ENCODE peak calls at places on chromosomes 2 and 18, in six cellular contexts. Z, E, U, V, F and Y are unnamed samples.

GRCh38 chr18:59469463-59470180 is 110.6 kb upstream of the LMAN1 start:
- DNase-seq in Z (no peak), F (no peak), V (no peak), E (no peak), U (no peak), Y (peak; percentile 11)

GRCh38 chr18:9612215-9612830 is 2.0 kb downstream of the PPP4R1 start:
- DNase-seq in F (no peak), E (no peak), V (no peak), U (peak; percentile 49), Z (peak; percentile 75), Y (no peak)

GRCh38 chr2:155965415-155966070 is 367.0 kb downstream of the NR4A2 start:
- DNase-seq in Z (no peak), E (no peak), V (no peak), F (no peak), U (no peak), Y (peak; percentile 1)

GRCh38 chr2:37306024-37306423 is 18.6 kb downstream of the PRKD3 start:
- DNase-seq in U (no peak), F (no peak), Z (no peak), E (no peak), V (no peak), Y (no peak)

GRCh38 chr2:148447877-148448276 is 196.7 kb upstream of the EPC2 start:
- DNase-seq in Z (no peak), F (no peak), V (no peak), U (no peak), E (no peak), Y (no peak)

GRCh38 chr18:68861365-68861764 is 63.5 kb downstream of the CCDC102B start:
- DNase-seq in V (no peak), E (no peak), Z (no peak), U (no peak), F (no peak), Y (no peak)

GRCh38 chr2:11508279-11508678 is 25.6 kb upstream of the GREB1 start:
- DNase-seq in V (no peak), U (peak; percentile 32), E (peak; percentile 75), F (no peak), Z (no peak), Y (no peak)

GRCh38 chr2:204507636-204508035 is 37.6 kb upstream of the PARD3B start:
- DNase-seq in Z (peak; percentile 49), V (no peak), F (no peak), E (no peak), U (no peak), Y (no peak)

GRCh38 chr2:132670961-132671781 is 1.2 kb upstream of the LYPD1 start:
- DNase-seq in Z (peak; percentile 65), V (no peak), E (no peak), U (no peak), F (peak; percentile 96), Y (peak; percentile 74)

GRCh38 chr18:73758446-73758845 is 389.2 kb downstream of the FBXO15 start:
- DNase-seq in V (no peak), F (no peak), U (no peak), Z (peak; percentile 53), E (no peak), Y (no peak)

GRCh38 chr18:76494181-76494540 is 881 bp downstream of the ZNF516 start:
- DNase-seq in V (no peak), E (peak; percentile 74), Z (peak; percentile 67), F (no peak), U (no peak), Y (no peak)

GRCh38 chr2:202610367-202610766 is 24.4 kb upstream of the FAM117B start:
- DNase-seq in U (no peak), Z (no peak), V (no peak), F (no peak), E (no peak), Y (no peak)

DNA sequence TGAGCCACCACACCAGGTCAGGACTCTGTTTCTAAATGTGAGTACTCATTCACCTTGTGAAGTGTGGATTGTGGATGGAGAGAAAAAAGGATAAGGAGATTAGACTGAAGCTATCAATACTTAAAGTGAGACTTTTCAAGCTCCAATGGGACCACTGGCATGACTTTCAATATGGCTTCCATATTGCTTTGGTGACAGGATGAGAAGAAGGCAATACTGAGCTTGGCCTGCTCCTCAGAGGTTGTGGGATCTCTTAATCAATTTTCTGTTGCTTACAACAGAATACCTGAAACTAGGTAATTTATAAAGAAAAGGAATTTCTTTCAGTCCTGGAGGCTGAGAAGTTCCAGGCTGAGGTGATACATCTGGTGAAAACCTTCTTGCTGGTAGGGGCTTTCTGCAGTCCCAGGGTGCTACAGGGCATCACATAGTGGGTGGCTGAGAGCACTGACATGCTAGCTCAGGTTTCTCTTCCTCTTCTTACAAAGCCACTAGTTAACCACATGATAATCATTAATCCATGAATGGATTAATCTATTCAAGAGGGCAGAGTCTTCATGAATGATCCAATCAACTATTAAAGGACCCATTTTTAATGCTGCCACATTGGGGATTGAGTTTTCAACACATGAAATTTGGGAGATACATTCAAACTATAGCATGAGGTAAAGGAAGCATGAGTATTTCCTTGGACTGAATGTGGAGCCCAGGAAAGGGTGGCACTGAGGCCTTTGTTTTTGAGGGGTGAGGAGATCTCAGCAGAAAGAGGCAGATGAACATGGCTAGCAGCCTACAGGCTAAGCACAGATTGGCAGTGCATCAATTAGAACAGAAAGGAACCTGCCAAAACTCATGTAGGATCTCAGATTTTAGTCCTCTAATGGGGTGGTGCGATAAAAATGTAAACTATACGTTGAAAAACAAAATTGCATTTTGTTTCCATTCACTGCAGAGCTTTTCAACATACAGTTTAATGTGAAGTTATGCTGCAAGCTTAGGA is 274.5 kb downstream of the PIK3C3 start:
- DNase-seq in Z (no peak), F (no peak), E (no peak), V (no peak), U (no peak), Y (no peak)
- H3K27me3 ChIP-seq in Z (no peaks in the 10 kb centered on the region), F (no peaks in the 10 kb centered on the region), E (no peaks in the 10 kb centered on the region), V (no peaks in the 10 kb centered on the region), U (no peaks in the 10 kb centered on the region), Y (no peaks in the 10 kb centered on the region)

DNA sequence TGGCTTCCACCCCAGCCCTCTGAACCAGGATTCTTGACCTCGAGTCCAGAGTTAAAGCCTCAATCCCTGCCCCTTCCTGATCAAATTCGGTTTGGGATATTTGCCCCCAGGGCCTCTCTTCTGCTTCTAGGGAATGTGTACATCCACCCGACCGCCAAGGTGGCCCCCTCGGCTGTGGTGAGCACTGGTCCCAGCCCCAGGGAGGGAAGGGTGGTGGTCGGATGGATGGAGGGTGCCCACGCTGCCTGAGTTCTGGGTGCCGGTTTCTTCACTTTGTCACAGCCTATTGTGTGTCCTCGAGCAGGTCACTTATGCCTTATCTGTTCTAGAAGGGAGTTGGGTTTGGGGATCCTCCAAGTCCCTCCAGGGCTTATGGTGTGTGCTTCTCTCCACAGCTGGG is 6.9 kb downstream of the GMPPA start:
- DNase-seq in U (no peak), F (no peak), Z (no peak), V (no peak), E (no peak), Y (no peak)
- H3K27me3 ChIP-seq in U (no peaks in the 10 kb centered on the region), F (peaks cover 14% of the 10 kb centered on the region), Z (no peaks in the 10 kb centered on the region), V (no peaks in the 10 kb centered on the region), E (no peaks in the 10 kb centered on the region), Y (peaks cover 12% of the 10 kb centered on the region)

GRCh38 chr2:224038049-224038829 is 847 bp downstream of the SERPINE2 start:
- DNase-seq in E (peak; percentile 47), V (no peak), U (peak; percentile 10), F (no peak), Z (peak; percentile 70), Y (no peak)
- H3K27me3 ChIP-seq in E (no peaks in the 10 kb centered on the region), V (no peaks in the 10 kb centered on the region), U (no peaks in the 10 kb centered on the region), F (no peaks in the 10 kb centered on the region), Z (no peaks in the 10 kb centered on the region), Y (no peaks in the 10 kb centered on the region)

GRCh38 chr2:26914286-26914962 is 56.0 kb upstream of the MAPRE3 start:
- DNase-seq in E (no peak), F (no peak), Z (no peak), U (no peak), V (peak; percentile 82), Y (no peak)
- H3K27me3 ChIP-seq in E (no peaks in the 10 kb centered on the region), F (peaks cover 45% of the 10 kb centered on the region), Z (peaks cover 78% of the 10 kb centered on the region), U (no peaks in the 10 kb centered on the region), V (no peaks in the 10 kb centered on the region), Y (peaks cover 45% of the 10 kb centered on the region)

GRCh38 chr18:78904179-78904531 is 75.5 kb upstream of the SALL3 start:
- DNase-seq in U (no peak), F (no peak), V (no peak), E (no peak), Z (no peak), Y (no peak)

GRCh38 chr18:78908462-78908861 is 71.2 kb upstream of the SALL3 start:
- DNase-seq in U (no peak), E (no peak), Z (no peak), F (no peak), V (peak; percentile 50), Y (no peak)

GRCh38 chr18:78905334-78905733 is 74.3 kb upstream of the SALL3 start:
- DNase-seq in F (no peak), V (peak; percentile 89), U (no peak), E (no peak), Z (no peak), Y (no peak)

GRCh38 chr18:78903436-78904178 is 76.0 kb upstream of the SALL3 start:
- DNase-seq in Z (no peak), E (no peak), F (no peak), V (peak; percentile 78), U (no peak), Y (no peak)

DNA sequence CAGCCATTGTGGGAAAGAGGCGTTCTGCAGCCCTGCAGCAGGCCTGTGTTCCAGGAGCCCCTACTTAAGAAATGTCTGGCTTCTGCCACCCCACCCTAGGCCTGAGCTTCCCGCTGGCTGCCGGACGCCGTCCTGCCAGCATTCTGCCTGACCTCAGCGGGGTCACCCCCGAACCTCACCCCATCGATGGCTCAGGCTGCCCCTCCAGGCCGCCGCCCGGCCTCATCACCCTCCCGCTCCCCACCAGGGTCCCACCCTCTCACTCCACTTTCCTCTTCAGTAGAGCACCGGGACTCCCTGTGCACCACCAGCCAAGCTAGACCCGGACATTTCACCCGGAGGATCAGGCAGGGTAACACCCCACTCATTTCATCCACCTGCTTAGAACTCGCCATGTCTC is 73.6 kb upstream of the SALL3 start:
- DNase-seq in U (no peak), Z (no peak), V (peak; percentile 90), F (no peak), E (no peak), Y (no peak)
- H3K27me3 ChIP-seq in U (no peaks in the 10 kb centered on the region), Z (no peaks in the 10 kb centered on the region), V (no peaks in the 10 kb centered on the region), F (no peaks in the 10 kb centered on the region), E (no peaks in the 10 kb centered on the region), Y (no peaks in the 10 kb centered on the region)

GRCh38 chr2:189581354-189582139 is 961 bp upstream of the SLC40A1 start:
- DNase-seq in U (peak; percentile 33), Z (no peak), F (no peak), E (peak; percentile 49), V (no peak), Y (no peak)

GRCh38 chr2:189587771-189588170 is 7.2 kb upstream of the SLC40A1 start:
- DNase-seq in F (no peak), V (no peak), U (no peak), E (no peak), Z (no peak), Y (no peak)

GRCh38 chr2:189582140-189582825 is 1.7 kb upstream of the SLC40A1 start:
- DNase-seq in F (no peak), U (no peak), V (no peak), Z (no peak), E (no peak), Y (no peak)

GRCh38 chr2:189585357-189585756 is 4.8 kb upstream of the SLC40A1 start:
- DNase-seq in Z (no peak), E (no peak), V (no peak), U (no peak), F (no peak), Y (no peak)

GRCh38 chr2:189584662-189585061 is 4.1 kb upstream of the SLC40A1 start:
- DNase-seq in Z (no peak), F (no peak), U (no peak), V (no peak), E (no peak), Y (no peak)
- H3K27me3 ChIP-seq in Z (peaks cover 29% of the 10 kb centered on the region), F (no peaks in the 10 kb centered on the region), U (no peaks in the 10 kb centered on the region), V (no peaks in the 10 kb centered on the region), E (no peaks in the 10 kb centered on the region), Y (peaks cover 29% of the 10 kb centered on the region)